ENCODE peak calls at places on chromosomes 16 and 17, in eight cellular contexts. Q, N, F, H, P, K, J and L are unnamed samples.

GRCh38 chr17:47694818-47695663 is 1.1 kb downstream of the TBKBP1 start:
- DNase-seq in Q (no peak), N (peak), F (peak), H (peak), P (peak), K (peak), J (no peak), L (peak)

GRCh38 chr17:78040561-78041400 is 82.3 kb downstream of the TNRC6C start:
- DNase-seq in Q (no peak), N (peak), F (peak), H (no peak), P (peak), K (peak), J (no peak), L (no peak)

GRCh38 chr17:324151-324571 is 28.4 kb downstream of the RPH3AL start:
- DNase-seq in Q (no peak), N (no peak), F (no peak), H (no peak), P (no peak), K (no peak), J (no peak), L (no peak)

GRCh38 chr17:80889897-80890550 is 101.6 kb upstream of the CHMP6 start:
- DNase-seq in Q (no peak), N (no peak), F (no peak), H (no peak), P (no peak), K (no peak), J (no peak), L (no peak)

GRCh38 chr17:27586203-27586701 is 44.7 kb upstream of the LGALS9 start:
- DNase-seq in Q (peak), N (peak), F (no peak), H (no peak), P (peak), K (no peak), J (no peak), L (no peak)

GRCh38 chr16:60413969-60414368 is 1622.3 kb downstream of the CDH8 start:
- DNase-seq in Q (no peak), N (no peak), F (no peak), H (peak), P (no peak), K (no peak), J (no peak), L (no peak)

GRCh38 chr16:27726621-27727275 is 176.8 kb downstream of the KATNIP start:
- DNase-seq in Q (no peak), N (peak), F (no peak), H (no peak), P (peak), K (no peak), J (no peak), L (no peak)

GRCh38 chr17:51813784-51814174 is 344.7 kb downstream of the CA10 start:
- DNase-seq in Q (no peak), N (no peak), F (no peak), H (no peak), P (no peak), K (no peak), J (no peak), L (no peak)

GRCh38 chr17:40560592-40561293 is 4.5 kb downstream of the CCR7 start:
- DNase-seq in Q (no peak), N (peak), F (peak), H (no peak), P (no peak), K (peak), J (no peak), L (no peak)

GRCh38 chr17:70184770-70185169 is 15.4 kb downstream of the KCNJ2 start:
- DNase-seq in Q (no peak), N (peak), F (no peak), H (no peak), P (peak), K (no peak), J (no peak), L (no peak)

GRCh38 chr16:2517954-2518605 is 2.1 kb upstream of the AMDHD2 start:
- DNase-seq in Q (no peak), N (no peak), F (no peak), H (no peak), P (no peak), K (no peak), J (no peak), L (no peak)

GRCh38 chr16:67942200-67942509 is 1.8 kb downstream of the LCAT start:
- DNase-seq in Q (no peak), N (no peak), F (peak), H (peak), P (peak), K (no peak), J (peak), L (peak)

GRCh38 chr16:21989141-21989540 is 11.8 kb downstream of the PDZD9 start:
- DNase-seq in Q (no peak), N (no peak), F (no peak), H (no peak), P (peak), K (no peak), J (no peak), L (no peak)

GRCh38 chr17:17677299-17678040 is 3.8 kb upstream of the RAI1 start:
- DNase-seq in Q (no peak), N (no peak), F (no peak), H (no peak), P (no peak), K (no peak), J (no peak), L (no peak)

GRCh38 chr17:17672453-17673368 is 8.5 kb upstream of the RAI1 start:
- DNase-seq in Q (no peak), N (no peak), F (no peak), H (no peak), P (no peak), K (no peak), J (no peak), L (no peak)

GRCh38 chr17:17675925-17676534 is 5.2 kb upstream of the RAI1 start:
- DNase-seq in Q (no peak), N (peak), F (no peak), H (no peak), P (no peak), K (no peak), J (no peak), L (no peak)

GRCh38 chr17:17676752-17677151 is 4.5 kb upstream of the RAI1 start:
- DNase-seq in Q (no peak), N (no peak), F (no peak), H (no peak), P (no peak), K (no peak), J (no peak), L (no peak)

GRCh38 chr17:17675416-17675815 is 5.8 kb upstream of the RAI1 start:
- DNase-seq in Q (no peak), N (no peak), F (no peak), H (no peak), P (no peak), K (no peak), J (no peak), L (no peak)
- TF ChIP-seq CTCF in Q (no peak), N (no peak), F (no peak), H (no peak), P (no peak), K (no peak), J (no peak), L (no peak)

DNA sequence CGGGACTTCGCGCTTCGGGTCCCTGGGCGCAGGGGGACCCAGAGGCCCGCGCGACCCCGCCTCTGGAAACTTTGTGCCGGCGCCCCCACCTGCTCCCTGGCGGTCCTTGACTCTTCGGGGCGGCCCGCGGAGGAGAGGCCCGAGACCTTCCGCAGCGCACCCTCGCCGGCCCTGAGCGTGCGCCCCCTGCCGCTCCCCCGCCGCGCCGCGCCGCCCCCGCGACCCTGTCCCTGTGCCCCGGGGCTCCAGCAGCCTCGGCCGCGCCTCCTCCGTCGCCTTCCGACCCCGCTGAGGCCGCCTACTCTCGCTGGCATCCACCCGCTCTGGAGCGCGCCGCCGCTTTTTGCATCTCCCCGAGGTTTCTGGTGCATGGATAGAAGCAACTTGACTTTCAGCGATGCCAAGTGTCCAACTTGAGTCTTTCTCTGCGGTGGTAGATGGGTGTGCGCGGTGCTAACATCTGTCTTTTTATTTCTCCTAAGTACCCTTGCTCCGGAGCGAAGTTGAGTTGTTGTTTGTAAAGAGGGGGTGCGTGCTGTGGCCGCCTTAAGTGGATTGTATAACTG is 414 bp downstream of the DUSP14 start:
- DNase-seq in Q (no peak), N (peak), F (peak), H (peak), P (peak), K (peak), J (peak), L (peak)
- TF ChIP-seq CTCF in Q (peak), N (no peak), F (peak), H (no peak), P (no peak), K (no peak), J (peak), L (peak)

GRCh38 chr16:70714526-70715112 is 28.8 kb upstream of the MTSS2 start:
- DNase-seq in Q (no peak), N (no peak), F (no peak), H (no peak), P (no peak), K (no peak), J (no peak), L (no peak)

GRCh38 chr16:70715860-70716357 is 30.1 kb upstream of the MTSS2 start:
- DNase-seq in Q (no peak), N (peak), F (no peak), H (no peak), P (peak), K (no peak), J (no peak), L (no peak)

GRCh38 chr16:70713781-70714180 is 27.9 kb upstream of the MTSS2 start:
- DNase-seq in Q (no peak), N (no peak), F (no peak), H (no peak), P (no peak), K (no peak), J (no peak), L (no peak)

GRCh38 chr16:70717065-70717464 is 31.2 kb upstream of the MTSS2 start:
- DNase-seq in Q (no peak), N (no peak), F (no peak), H (no peak), P (no peak), K (no peak), J (no peak), L (no peak)

GRCh38 chr16:70715113-70715711 is 29.4 kb upstream of the MTSS2 start:
- DNase-seq in Q (peak), N (peak), F (no peak), H (no peak), P (peak), K (peak), J (no peak), L (peak)
- TF ChIP-seq CTCF in Q (peak), N (no peak), F (no peak), H (no peak), P (no peak), K (no peak), J (no peak), L (no peak)

GRCh38 chr17:8189711-8190477 is at the start of gene BORCS6:
- DNase-seq in Q (peak), N (peak), F (peak), H (peak), P (peak), K (peak), J (peak), L (peak)
- TF ChIP-seq CTCF in Q (peak), N (peak), F (no peak), H (no peak), P (peak), K (no peak), J (no peak), L (no peak)

GRCh38 chr16:89442990-89443726 is 47.2 kb downstream of the ANKRD11 start:
- DNase-seq in Q (no peak), N (peak), F (no peak), H (peak), P (peak), K (peak), J (no peak), L (peak)
- TF ChIP-seq CTCF in Q (no peak), N (peak), F (no peak), H (peak), P (peak), K (no peak), J (no peak), L (no peak)

DNA sequence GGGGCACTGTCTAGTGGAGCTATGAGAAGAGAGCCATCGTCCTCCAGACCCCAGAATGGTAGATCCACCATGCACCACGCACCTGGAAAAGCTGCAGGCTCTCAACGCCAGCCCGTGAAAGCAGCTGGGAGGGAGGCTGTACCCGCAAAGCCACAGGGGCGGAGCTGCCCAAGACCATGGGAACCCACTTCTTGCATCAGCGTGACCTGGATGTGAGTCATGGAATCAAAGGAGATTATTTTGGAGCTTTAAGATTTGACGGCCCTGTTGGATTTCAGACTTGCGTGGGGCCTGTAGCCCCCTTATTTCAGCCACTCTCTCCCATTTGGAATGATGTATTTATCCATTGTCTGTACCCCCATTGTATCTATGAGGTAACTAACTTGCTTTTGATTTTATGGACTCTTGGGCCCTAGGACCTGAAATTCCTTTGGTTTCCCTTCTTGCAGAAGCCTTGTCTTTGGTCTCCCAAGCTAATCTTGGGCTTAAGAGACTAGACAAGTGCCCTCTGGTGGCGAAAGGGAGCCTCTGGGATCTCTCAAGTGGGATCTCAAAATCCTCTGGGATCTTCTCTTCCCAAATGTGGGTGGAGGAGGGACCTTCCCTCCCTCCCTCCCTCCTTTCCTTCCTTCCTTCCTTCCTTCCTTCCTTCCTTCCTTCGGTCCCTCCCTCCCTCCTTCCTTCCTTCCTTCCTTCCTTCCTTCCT is 58.2 kb upstream of the HAPSTR1 start:
- DNase-seq in Q (no peak), N (peak), F (no peak), H (peak), P (peak), K (no peak), J (peak), L (peak)
- TF ChIP-seq CTCF in Q (peak), N (peak), F (peak), H (peak), P (peak), K (no peak), J (peak), L (peak)